ENCODE peak calls at places on chromosomes 4 and X, in four cellular contexts. O is natural killer cell; Z is endothelial cell; C is CD4-positive, alpha-beta T cell. U is an unnamed sample.

GRCh38 chr4:94757192-94758140 is at the start of gene BMPR1B:
- DNase-seq in O (no peak), Z (peak), C (no peak), U (no peak)

GRCh38 chr4:17063870-17064269 is 165.4 kb upstream of the LDB2 start:
- DNase-seq in C (no peak), Z (no peak), O (no peak), U (peak)

GRCh38 chrX:2410279-2411020 is 90.3 kb downstream of the DHRSX start:
- DNase-seq in Z (no peak), O (no peak), C (no peak), U (no peak)

GRCh38 chr4:2300431-2300861 is 38.5 kb upstream of the MXD4 start:
- DNase-seq in Z (no peak), C (no peak), O (no peak), U (no peak)

GRCh38 chr4:164931551-164932324 is 45.7 kb downstream of the TRIM61 start:
- DNase-seq in Z (no peak), C (no peak), O (no peak), U (no peak)

GRCh38 chr4:128322986-128323385 is 35.4 kb upstream of the PGRMC2 start:
- DNase-seq in O (no peak), Z (no peak), C (no peak), U (no peak)

GRCh38 chr4:85829276-85830051 is 354.5 kb downstream of the ARHGAP24 start:
- DNase-seq in C (no peak), O (no peak), Z (no peak), U (no peak)

GRCh38 chr4:84484274-84484673 is 14.8 kb downstream of the NKX6-1 start:
- DNase-seq in C (no peak), O (no peak), Z (no peak), U (no peak)

GRCh38 chr4:1628892-1629703 is 55.0 kb downstream of the FAM53A start:
- DNase-seq in C (peak), Z (peak), O (peak), U (no peak)

GRCh38 chrX:51955200-51955599 is 61.8 kb downstream of the MAGED1 start:
- DNase-seq in Z (no peak), C (no peak), O (no peak), U (no peak)

GRCh38 chrX:117987376-117987775 is 129.2 kb downstream of the KLHL13 start:
- DNase-seq in Z (no peak), O (no peak), C (no peak), U (no peak)

GRCh38 chr4:168183717-168184571 is 91.6 kb downstream of the ANXA10 start:
- DNase-seq in Z (no peak), O (no peak), C (no peak), U (peak)

GRCh38 chr4:153976954-153977353 is 188.1 kb upstream of the SFRP2 start:
- DNase-seq in O (no peak), Z (no peak), C (no peak), U (no peak)

GRCh38 chr4:134028411-134028810 is 173.2 kb downstream of the PABPC4L start:
- DNase-seq in Z (no peak), O (no peak), C (no peak), U (no peak)

GRCh38 chrX:38857736-38858432 is 56.6 kb downstream of the MID1IP1 start:
- DNase-seq in C (no peak), Z (no peak), O (no peak), U (no peak)

GRCh38 chr4:163540977-163541376 is 46.5 kb downstream of the TMA16 start:
- DNase-seq in Z (no peak), C (no peak), O (no peak), U (peak)

GRCh38 chr4:176286728-176287127 is 17.7 kb upstream of the ASB5 start:
- DNase-seq in Z (no peak), C (no peak), O (no peak), U (peak)

GRCh38 chr4:26839534-26839951 is 21.1 kb upstream of the STIM2 start:
- DNase-seq in C (no peak), Z (no peak), O (no peak), U (peak)

GRCh38 chr4:140252742-140253555 is 99.0 kb upstream of the MAML3 start:
- DNase-seq in O (peak), C (peak), Z (peak), U (peak)

GRCh38 chrX:121832446-121832845 is 785.0 kb downstream of the GLUD2 start:
- DNase-seq in C (no peak), Z (no peak), O (no peak), U (no peak)

GRCh38 chr4:121252224-121252806 is 88.2 kb upstream of the TNIP3 start:
- DNase-seq in O (peak), Z (peak), C (peak), U (peak)

GRCh38 chr4:102761478-102761790 is 666 bp upstream of the MANBA start:
- DNase-seq in C (no peak), O (no peak), Z (no peak), U (no peak)

GRCh38 chr4:148854203-148854602 is 412.0 kb upstream of the NR3C2 start:
- DNase-seq in C (no peak), Z (no peak), O (no peak), U (no peak)

GRCh38 chr4:116705466-116705865 is 379.9 kb downstream of the TRAM1L1 start:
- DNase-seq in Z (no peak), C (no peak), O (no peak), U (no peak)

GRCh38 chr4:116702949-116703348 is 382.4 kb downstream of the TRAM1L1 start:
- DNase-seq in C (no peak), O (no peak), Z (no peak), U (no peak)
- TF ChIP-seq CTCF in C (no peak), O (no peak), Z (no peak), U (no peak)

GRCh38 chr4:74830928-74831327 is 36.6 kb upstream of the BTC start:
- DNase-seq in O (no peak), C (no peak), Z (no peak), U (no peak)
- TF ChIP-seq CTCF in O (no peak), C (no peak), Z (peak), U (no peak)

GRCh38 chrX:34893741-34894140 is 48.9 kb upstream of the FAM47B start:
- DNase-seq in O (no peak), Z (no peak), C (no peak), U (no peak)
- TF ChIP-seq CTCF in O (no peak), Z (no peak), C (no peak), U (peak)

GRCh38 chr4:104693601-104694201 is 199.0 kb upstream of the CXXC4 start:
- DNase-seq in O (no peak), C (no peak), Z (no peak), U (no peak)
- TF ChIP-seq CTCF in O (no peak), C (no peak), Z (peak), U (no peak)

GRCh38 chrX:146355440-146355839 is 454.1 kb upstream of the CXorf51B start:
- DNase-seq in Z (no peak), O (no peak), C (no peak), U (no peak)
- TF ChIP-seq CTCF in Z (no peak), O (no peak), C (no peak), U (no peak)